ENCODE peak calls at places on chromosome 2, in five cellular contexts. M, Z, U, N and K are unnamed samples.

GRCh38 chr2:61177727-61178549 is 15.9 kb downstream of the C2orf74 start:
- DNase-seq in Z (peak), U (peak), M (no peak), N (no peak), K (no peak)

GRCh38 chr2:180980943-180981898 is 816 bp downstream of the UBE2E3 start:
- DNase-seq in Z (no peak), M (no peak), N (no peak), U (peak), K (no peak)

GRCh38 chr2:46367286-46367685 is 70.1 kb downstream of the EPAS1 start:
- DNase-seq in M (no peak), Z (no peak), U (no peak), N (no peak), K (no peak)

GRCh38 chr2:86037141-86037794 is 68.4 kb downstream of the POLR1A start:
- DNase-seq in U (no peak), N (no peak), M (no peak), Z (no peak), K (no peak)

GRCh38 chr2:185222311-185222710 is 516.3 kb upstream of the FSIP2 start:
- DNase-seq in U (no peak), M (no peak), N (no peak), Z (no peak), K (no peak)

GRCh38 chr2:217857624-217858506 is 144.9 kb downstream of the TNS1 start:
- DNase-seq in Z (no peak), N (no peak), M (no peak), U (no peak), K (no peak)

GRCh38 chr2:101517753-101518152 is 42.8 kb upstream of the RFX8 start:
- DNase-seq in M (no peak), Z (peak), N (no peak), U (no peak), K (no peak)

GRCh38 chr2:65450810-65451209 is 18.4 kb upstream of the SPRED2 start:
- DNase-seq in N (no peak), M (no peak), Z (no peak), U (no peak), K (no peak)

GRCh38 chr2:217685255-217685605 is 317.6 kb downstream of the TNS1 start:
- DNase-seq in N (no peak), U (no peak), Z (peak), M (no peak), K (peak)

GRCh38 chr2:44531289-44531688 is 169.5 kb downstream of the CAMKMT start:
- DNase-seq in N (no peak), U (no peak), M (no peak), Z (no peak), K (no peak)

GRCh38 chr2:240191001-240191400 is 50.5 kb upstream of the OTOS start:
- DNase-seq in Z (no peak), U (no peak), N (no peak), M (no peak), K (no peak)

GRCh38 chr2:20728114-20728758 is 61.3 kb downstream of the GDF7 start:
- DNase-seq in U (no peak), Z (peak), M (no peak), N (no peak), K (no peak)

GRCh38 chr2:103656558-103656957 is 894.7 kb downstream of the TMEM182 start:
- DNase-seq in N (no peak), M (no peak), U (no peak), Z (no peak), K (no peak)

GRCh38 chr2:207504513-207505171 is 25.1 kb upstream of the CREB1 start:
- DNase-seq in N (no peak), U (no peak), Z (no peak), M (no peak), K (no peak)

GRCh38 chr2:77201755-77202154 is 320.4 kb downstream of the LRRTM4 start:
- DNase-seq in N (no peak), U (no peak), M (no peak), Z (no peak), K (no peak)

GRCh38 chr2:126878601-126879000 is 20.1 kb upstream of the TEX51 start:
- DNase-seq in N (no peak), M (no peak), U (no peak), Z (no peak), K (no peak)

GRCh38 chr2:215830313-215830712 is 183.0 kb downstream of the MREG start:
- DNase-seq in N (no peak), Z (peak), U (peak), M (no peak), K (peak)

GRCh38 chr2:167212054-167212648 is 323.9 kb downstream of the XIRP2 start:
- DNase-seq in M (no peak), N (no peak), Z (peak), U (peak), K (peak)

GRCh38 chr2:71833855-71834554 is 313.7 kb downstream of the CYP26B1 start:
- DNase-seq in U (no peak), N (no peak), M (no peak), Z (no peak), K (no peak)

GRCh38 chr2:240439698-240440151 is 4.3 kb downstream of the GPC1 start:
- DNase-seq in M (no peak), N (no peak), U (no peak), Z (no peak), K (no peak)

GRCh38 chr2:148298201-148298600 is 277.3 kb downstream of the MBD5 start:
- DNase-seq in U (no peak), Z (no peak), M (no peak), N (no peak), K (no peak)

GRCh38 chr2:202152104-202152771 is 79.2 kb downstream of the KIAA2012 start:
- DNase-seq in Z (no peak), U (no peak), N (no peak), M (no peak), K (no peak)

GRCh38 chr2:40554665-40555294 is 102.9 kb upstream of the SLC8A1 start:
- DNase-seq in U (peak), Z (peak), N (peak), M (peak), K (peak)

GRCh38 chr2:189483571-189484415 is 42.5 kb downstream of the WDR75 start:
- DNase-seq in M (no peak), U (no peak), N (no peak), Z (no peak), K (no peak)

GRCh38 chr2:216698895-216699294 is 3.5 kb upstream of the IGFBP5 start:
- DNase-seq in Z (peak), M (no peak), U (peak), N (no peak), K (peak)

GRCh38 chr2:215432759-215433594 is 2.9 kb downstream of the FN1 start:
- DNase-seq in M (no peak), Z (no peak), U (no peak), N (no peak), K (no peak)

GRCh38 chr2:224016963-224017362 is 22.1 kb downstream of the SERPINE2 start:
- DNase-seq in Z (no peak), N (no peak), M (no peak), U (no peak), K (no peak)

DNA sequence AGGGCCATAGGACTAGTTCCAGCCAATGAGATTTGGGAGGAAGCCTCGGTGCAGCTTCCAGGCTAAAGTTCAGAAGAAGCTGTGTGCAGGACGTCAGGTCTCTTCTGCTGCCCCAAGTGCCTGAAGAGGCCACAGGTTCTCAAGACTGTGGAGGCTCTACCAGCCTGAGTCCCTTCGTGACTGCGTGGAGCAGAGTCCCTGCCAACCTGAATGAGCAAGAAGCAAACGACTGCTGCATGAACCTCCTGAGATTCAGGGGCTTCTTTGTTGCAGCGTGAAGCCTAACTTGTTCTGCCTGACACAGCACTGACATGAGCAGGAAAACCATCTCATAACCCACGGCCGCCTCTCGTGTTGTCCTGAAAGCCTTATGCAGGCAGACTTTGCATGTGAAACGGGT is 39.7 kb downstream of the TWIST2 start:
- DNase-seq in U (no peak), Z (no peak), N (no peak), M (no peak), K (no peak)
- TF ChIP-seq ZNF274 in U (no peak), Z (no peak), N (no peak), M (no peak), K (no peak)

GRCh38 chr2:2613279-2614199 is 282.5 kb upstream of the MYT1L start:
- DNase-seq in N (peak), U (peak), Z (peak), M (peak), K (peak)
- TF ChIP-seq JUND in N (no peak), U (peak), Z (no peak), M (no peak), K (no peak)

GRCh38 chr2:33375054-33375453 is 101.4 kb upstream of the RASGRP3 start:
- DNase-seq in Z (no peak), U (no peak), N (no peak), M (no peak), K (no peak)
- TF ChIP-seq ZNF274 in Z (no peak), U (no peak), N (no peak), M (no peak), K (no peak)

GRCh38 chr2:136377423-136378382 is 259.8 kb upstream of the CXCR4 start:
- DNase-seq in Z (no peak), N (no peak), U (no peak), M (no peak), K (no peak)

GRCh38 chr2:136381245-136381644 is 263.3 kb upstream of the CXCR4 start:
- DNase-seq in Z (no peak), M (no peak), N (no peak), U (no peak), K (no peak)

GRCh38 chr2:136376798-136377211 is 258.9 kb upstream of the CXCR4 start:
- DNase-seq in M (no peak), U (no peak), N (no peak), Z (no peak), K (no peak)

GRCh38 chr2:136376211-136376610 is 258.3 kb upstream of the CXCR4 start:
- DNase-seq in M (no peak), Z (no peak), N (no peak), U (no peak), K (no peak)

GRCh38 chr2:136378712-136379595 is 261.0 kb upstream of the CXCR4 start:
- DNase-seq in U (peak), M (peak), Z (peak), N (no peak), K (peak)
- TF ChIP-seq JUND in U (no peak), M (no peak), Z (no peak), N (no peak), K (no peak)

GRCh38 chr2:68456198-68456597 is 10.9 kb downstream of the FBXO48 start:
- DNase-seq in N (no peak), M (no peak), U (no peak), Z (no peak), K (no peak)

GRCh38 chr2:68463287-68463877 is 3.7 kb downstream of the FBXO48 start:
- DNase-seq in N (no peak), Z (peak), U (peak), M (no peak), K (peak)

GRCh38 chr2:68453761-68454360 is 13.2 kb downstream of the FBXO48 start:
- DNase-seq in M (no peak), Z (no peak), N (no peak), U (no peak), K (no peak)

GRCh38 chr2:68454719-68455118 is 12.4 kb downstream of the FBXO48 start:
- DNase-seq in Z (no peak), U (no peak), M (no peak), N (no peak), K (no peak)

GRCh38 chr2:68458962-68459361 is 8.1 kb downstream of the FBXO48 start:
- DNase-seq in N (no peak), U (peak), M (no peak), Z (no peak), K (no peak)
- TF ChIP-seq ZNF274 in N (no peak), U (no peak), M (no peak), Z (no peak), K (no peak)